ENCODE peak calls at places on chromosomes 4 and X, in four cellular contexts. Y is H1, R is HepG2, N is K562. P is an unnamed sample. For H4K20me1, the result is how much of the 10 kb centered on the place peaks cover.

GRCh38 chr4:27692098-27692679 is 831.5 kb downstream of the STIM2 start:
- DNase-seq in Y (no peak), R (peak), N (no peak), P (peak)

GRCh38 chr4:123624959-123625358 is 228.4 kb downstream of the SPRY1 start:
- DNase-seq in Y (no peak), R (no peak), N (no peak), P (no peak)

GRCh38 chr4:159416073-159416472 is 313.2 kb downstream of the RAPGEF2 start:
- DNase-seq in Y (no peak), R (peak), N (no peak), P (no peak)

GRCh38 chr4:64581422-64581821 is 172.2 kb upstream of the TECRL start:
- DNase-seq in Y (no peak), R (no peak), N (no peak), P (no peak)

GRCh38 chr4:155405059-155405458 is 28.3 kb upstream of the MAP9 start:
- DNase-seq in Y (no peak), R (no peak), N (no peak), P (no peak)

GRCh38 chrX:41933546-41933945 is 10.2 kb upstream of the CASK start:
- DNase-seq in Y (no peak), R (no peak), N (no peak), P (no peak)

GRCh38 chr4:86035688-86036087 is 324.2 kb downstream of the MAPK10 start:
- DNase-seq in Y (no peak), R (no peak), N (no peak), P (no peak)

GRCh38 chr4:121656269-121656641 is 40.5 kb downstream of the ANXA5 start:
- DNase-seq in Y (no peak), R (peak), N (peak), P (peak)

GRCh38 chrX:9341305-9342201 is 123.3 kb upstream of the TBL1X start:
- DNase-seq in Y (no peak), R (no peak), N (peak), P (peak)

GRCh38 chrX:16739574-16739973 is 20.2 kb downstream of the SYAP1 start:
- DNase-seq in Y (no peak), R (peak), N (no peak), P (no peak)

GRCh38 chr4:123317211-123317610 is 79.4 kb upstream of the SPRY1 start:
- DNase-seq in Y (no peak), R (no peak), N (no peak), P (no peak)

DNA sequence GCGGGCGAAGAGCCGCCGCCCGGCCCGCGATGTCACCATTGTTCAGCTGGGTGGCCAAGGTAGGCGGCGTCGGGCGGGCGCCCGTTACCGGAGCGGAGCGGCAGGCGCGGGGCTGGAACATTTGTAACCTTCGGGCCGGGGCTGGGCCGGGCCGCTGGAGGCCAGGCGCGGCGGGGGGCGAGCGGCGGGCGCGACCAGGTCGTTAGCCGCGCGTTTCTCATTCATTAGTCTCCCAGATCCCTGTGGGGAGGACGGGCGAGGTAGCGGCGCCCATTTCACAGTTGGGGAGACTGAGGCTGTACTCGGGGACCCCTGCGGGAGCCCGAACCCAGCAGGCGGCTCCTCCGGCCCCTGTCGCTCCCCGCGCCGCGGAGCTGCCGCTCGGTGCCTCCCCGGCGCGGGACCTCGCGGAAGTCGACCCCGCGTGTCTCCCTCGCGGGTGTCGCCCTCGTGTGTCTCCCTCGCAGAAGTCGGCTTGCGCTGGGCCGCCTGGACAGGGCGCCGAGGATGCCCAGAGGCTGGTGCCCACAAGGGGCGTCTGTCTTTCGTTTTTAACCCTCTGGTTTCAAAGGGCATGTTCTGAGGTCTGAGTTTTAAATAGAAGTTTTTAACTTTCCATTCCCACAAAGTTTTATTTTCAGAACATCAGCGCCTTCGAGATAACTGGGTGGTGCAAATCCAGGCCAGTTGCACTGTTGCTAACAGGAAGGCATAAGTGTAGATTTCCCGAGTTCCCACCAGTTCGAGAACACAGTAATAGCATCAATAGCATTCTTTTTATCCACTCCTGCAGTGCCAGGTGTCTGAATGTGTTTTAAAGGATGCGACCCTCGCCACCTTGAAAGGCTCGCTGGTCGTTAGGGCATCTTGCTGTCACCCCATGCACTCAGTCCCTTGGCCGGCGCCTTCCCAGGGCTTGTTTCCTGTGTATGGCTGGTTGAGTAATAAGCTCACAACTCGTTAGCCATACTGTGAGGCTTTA is 17.6 kb downstream of the PTTG2 start:
- DNase-seq in Y (no peak), R (peak), N (peak), P (peak)
- H2AFZ ChIP-seq in Y (no peak), R (no peak), N (peak), P (peak)

GRCh38 chr4:4388418-4388817 is 1.5 kb downstream of the NSG1 start:
- DNase-seq in Y (no peak), R (no peak), N (no peak), P (peak)
- TF ChIP-seq JUN in Y (no peak), R (no peak), N (no peak), P (no peak)

DNA sequence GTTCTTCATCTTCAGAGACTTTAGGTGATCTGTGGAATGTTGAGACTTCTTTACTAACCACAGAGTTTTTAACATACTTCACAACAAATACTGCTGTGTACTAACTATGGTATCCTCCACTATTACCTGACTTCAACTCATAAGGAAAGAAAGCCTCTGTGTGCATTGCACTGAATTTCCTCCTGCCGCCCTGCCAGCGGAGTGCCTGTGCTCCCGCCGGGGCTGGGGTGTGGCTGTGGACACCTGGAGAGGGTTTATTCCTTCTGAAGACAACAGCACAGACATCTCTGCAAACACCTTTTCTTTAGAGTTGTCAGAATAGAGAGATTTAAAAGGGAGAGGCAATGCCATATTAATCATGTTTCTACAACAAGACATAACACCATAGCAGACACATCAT is 63.3 kb downstream of the FAT1 start:
- DNase-seq in Y (no peak), R (no peak), N (no peak), P (no peak)
- H4K20me1 ChIP-seq in Y (under half), R (under half), N (under half), P (under half)

GRCh38 chrX:136097871-136098805 is 49.2 kb upstream of the FHL1 start:
- DNase-seq in Y (peak), R (no peak), N (peak), P (no peak)
- H2AFZ ChIP-seq in Y (no peak), R (no peak), N (peak), P (no peak)

GRCh38 chr4:140497428-140497775 is 691 bp downstream of the MGAT4D start:
- DNase-seq in Y (no peak), R (no peak), N (no peak), P (no peak)
- TF ChIP-seq JUN in Y (no peak), R (no peak), N (no peak), P (no peak)

GRCh38 chrX:48937065-48937907 is 18.5 kb upstream of the PIM2 start:
- DNase-seq in Y (no peak), R (no peak), N (peak), P (no peak)

GRCh38 chrX:48940404-48940955 is 16.9 kb downstream of the OTUD5 start:
- DNase-seq in Y (no peak), R (no peak), N (peak), P (no peak)

GRCh38 chrX:48936429-48937064 is 17.7 kb upstream of the PIM2 start:
- DNase-seq in Y (no peak), R (no peak), N (no peak), P (no peak)

GRCh38 chrX:48938721-48939416 is 18.5 kb downstream of the OTUD5 start:
- DNase-seq in Y (no peak), R (no peak), N (no peak), P (no peak)

DNA sequence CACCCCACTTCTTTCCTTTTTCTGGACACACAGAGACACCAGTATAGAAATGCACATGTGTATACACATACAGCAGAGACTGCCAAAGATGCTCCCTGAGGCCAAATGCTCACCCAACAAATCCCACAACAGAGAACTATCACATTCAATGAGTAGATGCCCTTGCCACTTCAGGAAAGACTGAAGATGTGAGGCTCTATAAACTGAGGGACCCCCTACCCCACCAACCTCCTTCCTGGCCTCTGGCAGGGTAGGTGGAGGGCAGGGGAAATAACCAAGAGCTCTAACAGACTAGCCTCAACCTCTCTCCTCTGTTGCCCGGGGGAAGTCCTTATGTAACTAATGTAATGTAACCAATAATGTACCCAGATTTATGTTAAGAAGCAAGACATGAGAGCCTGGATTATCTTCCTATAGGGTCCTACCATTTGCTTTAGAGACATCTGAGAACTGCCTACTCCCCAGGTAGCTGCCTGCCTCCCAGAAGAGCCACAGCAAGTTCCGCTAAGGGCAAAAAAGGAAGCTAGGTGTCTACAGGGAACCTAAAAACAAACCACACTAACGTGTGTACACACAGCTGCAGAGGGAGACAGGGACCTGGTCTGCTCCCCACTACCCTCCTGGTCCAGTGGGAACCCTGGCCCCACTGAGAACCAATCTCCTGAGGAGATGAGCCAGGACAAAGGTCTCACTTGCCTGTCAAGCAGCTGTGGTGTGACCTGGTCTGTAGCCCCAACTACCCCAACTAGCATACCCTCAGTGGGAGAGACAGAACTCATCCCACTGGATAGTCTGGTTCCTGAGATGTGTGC is 17.8 kb downstream of the OTUD5 start:
- DNase-seq in Y (no peak), R (no peak), N (no peak), P (no peak)
- H4K20me1 ChIP-seq in Y (under half), R (under half), N (under half), P (under half)

GRCh38 chrX:53050841-53051240 is 2.3 kb downstream of the GPR173 start:
- DNase-seq in Y (no peak), R (no peak), N (no peak), P (no peak)

GRCh38 chrX:53049127-53049517 is 533 bp downstream of the GPR173 start:
- DNase-seq in Y (no peak), R (no peak), N (no peak), P (no peak)

GRCh38 chrX:53048169-53049126 is at the start of gene GPR173:
- DNase-seq in Y (no peak), R (no peak), N (no peak), P (peak)

GRCh38 chrX:53045002-53045401 is 3.6 kb upstream of the GPR173 start:
- DNase-seq in Y (no peak), R (no peak), N (no peak), P (no peak)

GRCh38 chrX:53047228-53047627 is 1.4 kb upstream of the GPR173 start:
- DNase-seq in Y (no peak), R (no peak), N (no peak), P (peak)
- H2AFZ ChIP-seq in Y (no peak), R (no peak), N (no peak), P (no peak)

DNA sequence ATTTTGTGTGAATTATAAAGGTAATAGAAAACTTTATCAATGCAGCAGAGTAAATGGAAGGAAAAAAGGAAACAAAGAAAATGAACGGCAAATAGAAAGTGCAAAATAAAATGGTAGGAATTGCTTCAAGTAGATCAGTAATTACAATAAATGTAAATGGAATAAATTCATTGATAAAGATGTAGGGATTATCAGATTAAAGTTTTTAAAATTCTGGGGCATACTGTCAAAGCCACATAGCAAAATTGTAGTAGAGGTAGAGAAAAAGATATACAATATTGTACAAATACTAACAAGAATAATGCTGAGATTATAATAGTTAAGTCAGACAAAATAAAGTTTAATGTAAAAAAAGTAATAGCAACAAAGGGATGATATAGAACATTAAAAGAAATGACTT is 94.7 kb downstream of the SMIM20 start:
- DNase-seq in Y (no peak), R (no peak), N (no peak), P (no peak)
- TF ChIP-seq JUN in Y (no peak), R (no peak), N (no peak), P (no peak)